ENCODE peak calls at places on chromosomes 12 and 14, in six cellular contexts. L, G, D, O, K and H are unnamed samples.

GRCh38 chr14:100546051-100546443 is 41.2 kb downstream of the BEGAIN start:
- DNase-seq in L (no peak), G (no peak), D (no peak), O (no peak), K (no peak), H (no peak)

GRCh38 chr12:64178122-64178521 is 44.0 kb downstream of the KICS2 start:
- DNase-seq in L (no peak), G (no peak), D (no peak), O (no peak), K (no peak), H (no peak)

GRCh38 chr14:66965831-66966230 is 223.4 kb upstream of the GARIN2 start:
- DNase-seq in L (no peak), G (no peak), D (no peak), O (no peak), K (no peak), H (no peak)

GRCh38 chr12:52607314-52607713 is 6.1 kb upstream of the KRT72 start:
- DNase-seq in L (no peak), G (no peak), D (no peak), O (no peak), K (no peak), H (no peak)

GRCh38 chr12:9799961-9800360 is 27.3 kb upstream of the KLRF1 start:
- DNase-seq in L (no peak), G (no peak), D (no peak), O (no peak), K (no peak), H (no peak)

GRCh38 chr14:99598774-99599173 is 5.2 kb downstream of the CCDC85C start:
- DNase-seq in L (no peak), G (no peak), D (no peak), O (no peak), K (no peak), H (no peak)

GRCh38 chr14:76015191-76015590 is 29.6 kb downstream of the IFT43 start:
- DNase-seq in L (no peak), G (no peak), D (no peak), O (no peak), K (no peak), H (no peak)

GRCh38 chr14:53778263-53778662 is 178.4 kb downstream of the BMP4 start:
- DNase-seq in L (no peak), G (no peak), D (no peak), O (no peak), K (no peak), H (no peak)